ENCODE peak calls at places on chromosomes 11 and 22, in five cellular contexts. One of them, this sample, is unnamed.

GRCh38 chr11:22634897-22635629 is 9.4 kb upstream of the FANCF start:
- DNase-seq in IMR-90: peak
- DNase-seq in effector CD4-positive, alpha-beta T cell: no peak
- DNase-seq in stimulated activated naive B cell treated with anti-CD40 and anti-IgM and Interleukin-4, amounts not matched to agents 10 μg/mL and 1 μg/mL and 100 μg/mL, for 72 hours: no peak
- DNase-seq in H9: peak
- DNase-seq in this sample: no peak

GRCh38 chr11:28439403-28439802 is 331.2 kb downstream of the METTL15 start:
- DNase-seq in IMR-90: no peak
- DNase-seq in effector CD4-positive, alpha-beta T cell: no peak
- DNase-seq in stimulated activated naive B cell treated with anti-CD40 and anti-IgM and Interleukin-4, amounts not matched to agents 10 μg/mL and 1 μg/mL and 100 μg/mL, for 72 hours: no peak
- DNase-seq in H9: no peak
- DNase-seq in this sample: no peak

GRCh38 chr11:13215157-13215556 is 62.4 kb upstream of the BMAL1 start:
- DNase-seq in IMR-90: peak
- DNase-seq in effector CD4-positive, alpha-beta T cell: no peak
- DNase-seq in stimulated activated naive B cell treated with anti-CD40 and anti-IgM and Interleukin-4, amounts not matched to agents 10 μg/mL and 1 μg/mL and 100 μg/mL, for 72 hours: no peak
- DNase-seq in H9: no peak
- DNase-seq in this sample: no peak

GRCh38 chr11:130423541-130424155 is 4.8 kb downstream of the ADAMTS8 start:
- DNase-seq in IMR-90: no peak
- DNase-seq in effector CD4-positive, alpha-beta T cell: no peak
- DNase-seq in stimulated activated naive B cell treated with anti-CD40 and anti-IgM and Interleukin-4, amounts not matched to agents 10 μg/mL and 1 μg/mL and 100 μg/mL, for 72 hours: no peak
- DNase-seq in H9: no peak
- DNase-seq in this sample: no peak

GRCh38 chr11:126716456-126717083 is 284.0 kb downstream of the KIRREL3 start:
- DNase-seq in IMR-90: peak
- DNase-seq in effector CD4-positive, alpha-beta T cell: peak
- DNase-seq in stimulated activated naive B cell treated with anti-CD40 and anti-IgM and Interleukin-4, amounts not matched to agents 10 μg/mL and 1 μg/mL and 100 μg/mL, for 72 hours: no peak
- DNase-seq in H9: peak
- DNase-seq in this sample: no peak

GRCh38 chr11:73404048-73404447 is 27.8 kb downstream of the RELT start:
- DNase-seq in IMR-90: peak
- DNase-seq in effector CD4-positive, alpha-beta T cell: no peak
- DNase-seq in stimulated activated naive B cell treated with anti-CD40 and anti-IgM and Interleukin-4, amounts not matched to agents 10 μg/mL and 1 μg/mL and 100 μg/mL, for 72 hours: no peak
- DNase-seq in H9: peak
- DNase-seq in this sample: no peak

GRCh38 chr11:32006799-32007388 is 84.0 kb upstream of the RCN1 start:
- DNase-seq in IMR-90: peak
- DNase-seq in effector CD4-positive, alpha-beta T cell: no peak
- DNase-seq in stimulated activated naive B cell treated with anti-CD40 and anti-IgM and Interleukin-4, amounts not matched to agents 10 μg/mL and 1 μg/mL and 100 μg/mL, for 72 hours: peak
- DNase-seq in H9: peak
- DNase-seq in this sample: no peak

GRCh38 chr11:76838422-76839068 is 22.2 kb upstream of the ACER3 start:
- DNase-seq in IMR-90: no peak
- DNase-seq in effector CD4-positive, alpha-beta T cell: no peak
- DNase-seq in stimulated activated naive B cell treated with anti-CD40 and anti-IgM and Interleukin-4, amounts not matched to agents 10 μg/mL and 1 μg/mL and 100 μg/mL, for 72 hours: no peak
- DNase-seq in H9: peak
- DNase-seq in this sample: no peak

GRCh38 chr11:12330491-12331231 is 46.7 kb upstream of the PARVA start:
- DNase-seq in IMR-90: peak
- DNase-seq in effector CD4-positive, alpha-beta T cell: no peak
- DNase-seq in stimulated activated naive B cell treated with anti-CD40 and anti-IgM and Interleukin-4, amounts not matched to agents 10 μg/mL and 1 μg/mL and 100 μg/mL, for 72 hours: no peak
- DNase-seq in H9: peak
- DNase-seq in this sample: no peak

GRCh38 chr22:38235240-38235850 is 33.6 kb downstream of the MAFF start:
- DNase-seq in IMR-90: no peak
- DNase-seq in effector CD4-positive, alpha-beta T cell: no peak
- DNase-seq in stimulated activated naive B cell treated with anti-CD40 and anti-IgM and Interleukin-4, amounts not matched to agents 10 μg/mL and 1 μg/mL and 100 μg/mL, for 72 hours: no peak
- DNase-seq in H9: no peak
- DNase-seq in this sample: no peak

GRCh38 chr22:25404923-25405853 is 159.3 kb upstream of the GRK3 start:
- DNase-seq in IMR-90: peak
- DNase-seq in effector CD4-positive, alpha-beta T cell: peak
- DNase-seq in stimulated activated naive B cell treated with anti-CD40 and anti-IgM and Interleukin-4, amounts not matched to agents 10 μg/mL and 1 μg/mL and 100 μg/mL, for 72 hours: peak
- DNase-seq in H9: no peak
- DNase-seq in this sample: peak

GRCh38 chr22:50148991-50149721 is 21.4 kb upstream of the PANX2 start:
- DNase-seq in IMR-90: peak
- DNase-seq in effector CD4-positive, alpha-beta T cell: peak
- DNase-seq in stimulated activated naive B cell treated with anti-CD40 and anti-IgM and Interleukin-4, amounts not matched to agents 10 μg/mL and 1 μg/mL and 100 μg/mL, for 72 hours: peak
- DNase-seq in H9: peak
- DNase-seq in this sample: peak

GRCh38 chr11:117851091-117851490 is 25.4 kb downstream of the FXYD6 start:
- DNase-seq in IMR-90: peak
- DNase-seq in effector CD4-positive, alpha-beta T cell: no peak
- DNase-seq in stimulated activated naive B cell treated with anti-CD40 and anti-IgM and Interleukin-4, amounts not matched to agents 10 μg/mL and 1 μg/mL and 100 μg/mL, for 72 hours: no peak
- DNase-seq in H9: peak
- DNase-seq in this sample: no peak

GRCh38 chr11:6497069-6497839 is at the start of gene DNHD1:
- DNase-seq in IMR-90: no peak
- DNase-seq in effector CD4-positive, alpha-beta T cell: no peak
- DNase-seq in stimulated activated naive B cell treated with anti-CD40 and anti-IgM and Interleukin-4, amounts not matched to agents 10 μg/mL and 1 μg/mL and 100 μg/mL, for 72 hours: no peak
- DNase-seq in H9: peak
- DNase-seq in this sample: no peak

GRCh38 chr11:6583584-6583983 is 19.8 kb downstream of the RRP8 start:
- DNase-seq in IMR-90: no peak
- DNase-seq in effector CD4-positive, alpha-beta T cell: no peak
- DNase-seq in stimulated activated naive B cell treated with anti-CD40 and anti-IgM and Interleukin-4, amounts not matched to agents 10 μg/mL and 1 μg/mL and 100 μg/mL, for 72 hours: no peak
- DNase-seq in H9: no peak
- DNase-seq in this sample: no peak

GRCh38 chr22:23750744-23751440 is at the start of gene ZNF70:
- DNase-seq in IMR-90: peak
- DNase-seq in effector CD4-positive, alpha-beta T cell: peak
- DNase-seq in stimulated activated naive B cell treated with anti-CD40 and anti-IgM and Interleukin-4, amounts not matched to agents 10 μg/mL and 1 μg/mL and 100 μg/mL, for 72 hours: peak
- DNase-seq in H9: peak
- DNase-seq in this sample: peak

GRCh38 chr22:27195104-27195503 is 537.7 kb downstream of the MIAT start:
- DNase-seq in IMR-90: peak
- DNase-seq in effector CD4-positive, alpha-beta T cell: no peak
- DNase-seq in stimulated activated naive B cell treated with anti-CD40 and anti-IgM and Interleukin-4, amounts not matched to agents 10 μg/mL and 1 μg/mL and 100 μg/mL, for 72 hours: no peak
- DNase-seq in H9: no peak
- DNase-seq in this sample: no peak

GRCh38 chr11:116636341-116636968 is 136.3 kb downstream of the BUD13 start:
- DNase-seq in IMR-90: no peak
- DNase-seq in effector CD4-positive, alpha-beta T cell: no peak
- DNase-seq in stimulated activated naive B cell treated with anti-CD40 and anti-IgM and Interleukin-4, amounts not matched to agents 10 μg/mL and 1 μg/mL and 100 μg/mL, for 72 hours: no peak
- DNase-seq in H9: no peak
- DNase-seq in this sample: no peak

GRCh38 chr11:76592961-76593360 is 77.6 kb downstream of the LRRC32 start:
- DNase-seq in IMR-90: no peak
- DNase-seq in effector CD4-positive, alpha-beta T cell: no peak
- DNase-seq in stimulated activated naive B cell treated with anti-CD40 and anti-IgM and Interleukin-4, amounts not matched to agents 10 μg/mL and 1 μg/mL and 100 μg/mL, for 72 hours: no peak
- DNase-seq in H9: no peak
- DNase-seq in this sample: no peak

GRCh38 chr11:95547186-95547585 is 242.4 kb downstream of the FAM76B start:
- DNase-seq in IMR-90: no peak
- DNase-seq in effector CD4-positive, alpha-beta T cell: no peak
- DNase-seq in stimulated activated naive B cell treated with anti-CD40 and anti-IgM and Interleukin-4, amounts not matched to agents 10 μg/mL and 1 μg/mL and 100 μg/mL, for 72 hours: no peak
- DNase-seq in H9: no peak
- DNase-seq in this sample: no peak

GRCh38 chr22:47544696-47545095 is 782.2 kb downstream of the TBC1D22A start:
- DNase-seq in IMR-90: no peak
- DNase-seq in effector CD4-positive, alpha-beta T cell: no peak
- DNase-seq in stimulated activated naive B cell treated with anti-CD40 and anti-IgM and Interleukin-4, amounts not matched to agents 10 μg/mL and 1 μg/mL and 100 μg/mL, for 72 hours: no peak
- DNase-seq in H9: no peak
- DNase-seq in this sample: no peak

GRCh38 chr22:31952459-31952858 is 8.1 kb downstream of the YWHAH start:
- DNase-seq in IMR-90: peak
- DNase-seq in effector CD4-positive, alpha-beta T cell: no peak
- DNase-seq in stimulated activated naive B cell treated with anti-CD40 and anti-IgM and Interleukin-4, amounts not matched to agents 10 μg/mL and 1 μg/mL and 100 μg/mL, for 72 hours: no peak
- DNase-seq in H9: no peak
- DNase-seq in this sample: no peak

This sample was measured in activated CD8-positive, alpha-beta memory T cell treated with anti-CD3 and anti-CD28 coated beads for 4 hours.